ENCODE peak calls at places on chromosomes 5 and 9, in eight cellular contexts. One of them, this sample, is unnamed.

GRCh38 chr5:96703384-96703910 is 41.3 kb downstream of the CAST start:
- DNase-seq in kidney: no peak
- DNase-seq in stomach: peak; percentile 76
- DNase-seq in IMR-90: no peak
- DNase-seq in MCF 10A: peak; percentile 79
- DNase-seq in sigmoid colon: no peak
- DNase-seq in ovary: no peak
- DNase-seq in foreskin fibroblast: no peak
- DNase-seq in this sample: peak; percentile 60

GRCh38 chr5:170552486-170553122 is 48.8 kb downstream of the KCNIP1 start:
- DNase-seq in ovary: peak; percentile 69
- DNase-seq in kidney: peak; percentile 95
- DNase-seq in IMR-90: peak; percentile 88
- DNase-seq in stomach: peak; percentile 51
- DNase-seq in foreskin fibroblast: peak; percentile 18
- DNase-seq in MCF 10A: no peak
- DNase-seq in sigmoid colon: peak; percentile 93
- DNase-seq in this sample: no peak

GRCh38 chr9:18058564-18058963 is 415.4 kb upstream of the ADAMTSL1 start:
- DNase-seq in IMR-90: no peak
- DNase-seq in MCF 10A: no peak
- DNase-seq in ovary: no peak
- DNase-seq in stomach: no peak
- DNase-seq in kidney: no peak
- DNase-seq in sigmoid colon: no peak
- DNase-seq in foreskin fibroblast: no peak
- DNase-seq in this sample: no peak

GRCh38 chr5:88923623-88924619 is 40.9 kb upstream of the MEF2C start:
- DNase-seq in foreskin fibroblast: no peak
- DNase-seq in MCF 10A: no peak
- DNase-seq in sigmoid colon: no peak
- DNase-seq in stomach: no peak
- DNase-seq in ovary: no peak
- DNase-seq in kidney: no peak
- DNase-seq in IMR-90: no peak
- DNase-seq in this sample: no peak

GRCh38 chr9:36748322-36748899 is 175.7 kb downstream of the MELK start:
- DNase-seq in kidney: no peak
- DNase-seq in stomach: peak; percentile 27
- DNase-seq in sigmoid colon: no peak
- DNase-seq in MCF 10A: peak; percentile 54
- DNase-seq in IMR-90: peak; percentile 43
- DNase-seq in ovary: no peak
- DNase-seq in foreskin fibroblast: peak; percentile 26
- DNase-seq in this sample: peak; percentile 69

GRCh38 chr5:142960309-142960696 is 190.1 kb downstream of the ARHGAP26 start:
- DNase-seq in stomach: no peak
- DNase-seq in MCF 10A: peak; percentile 89
- DNase-seq in IMR-90: peak; percentile 86
- DNase-seq in ovary: no peak
- DNase-seq in kidney: no peak
- DNase-seq in sigmoid colon: no peak
- DNase-seq in foreskin fibroblast: peak; percentile 66
- DNase-seq in this sample: no peak

GRCh38 chr9:100324594-100325200 is 28.0 kb downstream of the TEX10 start:
- DNase-seq in IMR-90: peak; percentile 74
- DNase-seq in sigmoid colon: no peak
- DNase-seq in kidney: no peak
- DNase-seq in stomach: no peak
- DNase-seq in foreskin fibroblast: no peak
- DNase-seq in MCF 10A: peak; percentile 13
- DNase-seq in ovary: no peak
- DNase-seq in this sample: peak; percentile 20

GRCh38 chr5:147544556-147544955 is 34.7 kb upstream of the DPYSL3 start:
- DNase-seq in stomach: no peak
- DNase-seq in kidney: no peak
- DNase-seq in foreskin fibroblast: no peak
- DNase-seq in ovary: no peak
- DNase-seq in MCF 10A: no peak
- DNase-seq in sigmoid colon: no peak
- DNase-seq in IMR-90: no peak
- DNase-seq in this sample: no peak

GRCh38 chr5:91189480-91190332 is 193.4 kb downstream of the ARRDC3 start:
- DNase-seq in kidney: no peak
- DNase-seq in sigmoid colon: peak; percentile 80
- DNase-seq in stomach: no peak
- DNase-seq in ovary: peak; percentile 63
- DNase-seq in MCF 10A: peak; percentile 58
- DNase-seq in IMR-90: peak; percentile 85
- DNase-seq in foreskin fibroblast: peak; percentile 80
- DNase-seq in this sample: no peak

GRCh38 chr5:115977988-115978387 is 15.7 kb downstream of the LVRN start:
- DNase-seq in IMR-90: peak; percentile 92
- DNase-seq in sigmoid colon: no peak
- DNase-seq in MCF 10A: peak; percentile 20
- DNase-seq in ovary: no peak
- DNase-seq in kidney: no peak
- DNase-seq in stomach: no peak
- DNase-seq in foreskin fibroblast: peak; percentile 80
- DNase-seq in this sample: no peak

GRCh38 chr5:34571380-34572041 is 84.6 kb upstream of the RAI14 start:
- DNase-seq in IMR-90: peak; percentile 87
- DNase-seq in kidney: no peak
- DNase-seq in stomach: no peak
- DNase-seq in ovary: no peak
- DNase-seq in foreskin fibroblast: peak; percentile 51
- DNase-seq in MCF 10A: no peak
- DNase-seq in sigmoid colon: no peak
- DNase-seq in this sample: no peak

GRCh38 chr5:54117957-54118356 is 192.4 kb downstream of the ARL15 start:
- DNase-seq in sigmoid colon: no peak
- DNase-seq in IMR-90: no peak
- DNase-seq in ovary: no peak
- DNase-seq in stomach: no peak
- DNase-seq in foreskin fibroblast: no peak
- DNase-seq in kidney: no peak
- DNase-seq in MCF 10A: no peak
- DNase-seq in this sample: no peak

GRCh38 chr9:87701931-87702421 is 23.9 kb upstream of the CTSL start:
- DNase-seq in foreskin fibroblast: no peak
- DNase-seq in sigmoid colon: no peak
- DNase-seq in ovary: no peak
- DNase-seq in kidney: no peak
- DNase-seq in MCF 10A: no peak
- DNase-seq in stomach: no peak
- DNase-seq in IMR-90: no peak
- DNase-seq in this sample: no peak

GRCh38 chr5:93006915-93007314 is 574.1 kb downstream of the NR2F1-AS1 start:
- DNase-seq in ovary: no peak
- DNase-seq in IMR-90: peak; percentile 34
- DNase-seq in kidney: no peak
- DNase-seq in foreskin fibroblast: no peak
- DNase-seq in stomach: no peak
- DNase-seq in sigmoid colon: no peak
- DNase-seq in MCF 10A: peak; percentile 20
- DNase-seq in this sample: no peak

GRCh38 chr5:156815988-156816599 is 34.0 kb upstream of the PPP1R2B start:
- DNase-seq in foreskin fibroblast: no peak
- DNase-seq in stomach: no peak
- DNase-seq in IMR-90: peak; percentile 42
- DNase-seq in ovary: no peak
- DNase-seq in sigmoid colon: no peak
- DNase-seq in kidney: no peak
- DNase-seq in MCF 10A: peak; percentile 8
- DNase-seq in this sample: peak; percentile 46

GRCh38 chr5:65823174-65823573 is 101.2 kb downstream of the NLN start:
- DNase-seq in stomach: no peak
- DNase-seq in IMR-90: peak; percentile 23
- DNase-seq in kidney: no peak
- DNase-seq in sigmoid colon: no peak
- DNase-seq in foreskin fibroblast: peak; percentile 20
- DNase-seq in MCF 10A: no peak
- DNase-seq in ovary: no peak
- DNase-seq in this sample: no peak

GRCh38 chr5:84372066-84372700 is 12.5 kb downstream of the EDIL3 start:
- DNase-seq in sigmoid colon: no peak
- DNase-seq in ovary: no peak
- DNase-seq in MCF 10A: no peak
- DNase-seq in stomach: no peak
- DNase-seq in kidney: no peak
- DNase-seq in IMR-90: peak; percentile 75
- DNase-seq in foreskin fibroblast: no peak
- DNase-seq in this sample: no peak

GRCh38 chr5:59021286-59021673 is 438.4 kb downstream of the RAB3C start:
- DNase-seq in IMR-90: no peak
- DNase-seq in kidney: no peak
- DNase-seq in stomach: no peak
- DNase-seq in foreskin fibroblast: no peak
- DNase-seq in sigmoid colon: no peak
- DNase-seq in ovary: no peak
- DNase-seq in MCF 10A: no peak
- DNase-seq in this sample: no peak

GRCh38 chr9:34514816-34515215 is 8.0 kb downstream of the ENHO start:
- DNase-seq in MCF 10A: no peak
- DNase-seq in ovary: no peak
- DNase-seq in stomach: no peak
- DNase-seq in sigmoid colon: peak; percentile 8
- DNase-seq in kidney: no peak
- DNase-seq in IMR-90: no peak
- DNase-seq in foreskin fibroblast: no peak
- DNase-seq in this sample: no peak

GRCh38 chr5:61329729-61330128 is 2.3 kb upstream of the ZSWIM6 start:
- DNase-seq in stomach: no peak
- DNase-seq in sigmoid colon: no peak
- DNase-seq in IMR-90: peak; percentile 67
- DNase-seq in kidney: no peak
- DNase-seq in MCF 10A: peak; percentile 24
- DNase-seq in foreskin fibroblast: no peak
- DNase-seq in ovary: no peak
- DNase-seq in this sample: peak; percentile 31

GRCh38 chr5:61328791-61329617 is 3.1 kb upstream of the ZSWIM6 start:
- DNase-seq in ovary: no peak
- DNase-seq in stomach: no peak
- DNase-seq in MCF 10A: no peak
- DNase-seq in IMR-90: no peak
- DNase-seq in foreskin fibroblast: no peak
- DNase-seq in sigmoid colon: no peak
- DNase-seq in kidney: no peak
- DNase-seq in this sample: no peak

GRCh38 chr5:61330879-61331406 is 1.1 kb upstream of the ZSWIM6 start:
- DNase-seq in sigmoid colon: peak; percentile 87
- DNase-seq in kidney: peak; percentile 92
- DNase-seq in IMR-90: peak; percentile 78
- DNase-seq in stomach: peak; percentile 91
- DNase-seq in foreskin fibroblast: peak; percentile 86
- DNase-seq in ovary: peak; percentile 68
- DNase-seq in MCF 10A: peak; percentile 68
- DNase-seq in this sample: peak; percentile 46

GRCh38 chr5:61330341-61330878 is 1.6 kb upstream of the ZSWIM6 start:
- DNase-seq in stomach: no peak
- DNase-seq in MCF 10A: peak; percentile 58
- DNase-seq in IMR-90: peak; percentile 45
- DNase-seq in kidney: peak; percentile 78
- DNase-seq in sigmoid colon: peak; percentile 75
- DNase-seq in ovary: peak; percentile 28
- DNase-seq in foreskin fibroblast: no peak
- DNase-seq in this sample: no peak

GRCh38 chr5:61327761-61328753 is 4.0 kb upstream of the ZSWIM6 start:
- DNase-seq in MCF 10A: peak; percentile 85
- DNase-seq in kidney: no peak
- DNase-seq in foreskin fibroblast: peak; percentile 85
- DNase-seq in ovary: no peak
- DNase-seq in sigmoid colon: no peak
- DNase-seq in IMR-90: peak; percentile 95
- DNase-seq in stomach: no peak
- DNase-seq in this sample: peak; percentile 52
- TF ChIP-seq CTCF in MCF 10A: no peak
- TF ChIP-seq CTCF in kidney: no peak
- TF ChIP-seq CTCF in foreskin fibroblast: no peak
- TF ChIP-seq CTCF in ovary: no peak
- TF ChIP-seq CTCF in sigmoid colon: no peak
- TF ChIP-seq CTCF in IMR-90: no peak
- TF ChIP-seq CTCF in stomach: no peak
- TF ChIP-seq CTCF in this sample: no peak

DNA sequence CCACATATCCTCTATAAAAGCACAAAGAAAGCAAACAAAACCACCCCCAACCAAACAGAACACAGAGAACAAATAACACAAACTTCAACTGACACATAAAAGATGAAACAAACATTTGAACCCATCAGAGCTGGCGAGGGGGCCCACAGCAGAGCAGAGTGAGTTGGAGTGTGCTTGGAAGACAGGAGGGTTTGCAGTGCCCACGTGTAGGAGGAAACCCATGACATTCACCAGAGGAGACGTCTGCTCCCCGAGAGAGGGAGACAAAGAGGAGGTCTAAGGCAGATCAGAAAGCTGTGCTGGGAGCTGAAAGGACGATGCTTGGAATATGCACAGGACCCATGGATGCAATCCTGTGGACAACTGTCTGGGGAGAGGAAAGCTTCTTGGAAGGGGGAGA is 27.0 kb downstream of the MRPL36 start:
- DNase-seq in IMR-90: peak; percentile 66
- DNase-seq in ovary: no peak
- DNase-seq in sigmoid colon: peak; percentile 15
- DNase-seq in kidney: no peak
- DNase-seq in stomach: no peak
- DNase-seq in foreskin fibroblast: peak; percentile 54
- DNase-seq in MCF 10A: peak; percentile 60
- DNase-seq in this sample: no peak
- TF ChIP-seq CTCF in IMR-90: peak; percentile 58
- TF ChIP-seq CTCF in ovary: no peak
- TF ChIP-seq CTCF in sigmoid colon: no peak
- TF ChIP-seq CTCF in kidney: no peak
- TF ChIP-seq CTCF in stomach: no peak
- TF ChIP-seq CTCF in foreskin fibroblast: peak; percentile 67
- TF ChIP-seq CTCF in MCF 10A: peak; percentile 24
- TF ChIP-seq CTCF in this sample: peak; percentile 9

DNA sequence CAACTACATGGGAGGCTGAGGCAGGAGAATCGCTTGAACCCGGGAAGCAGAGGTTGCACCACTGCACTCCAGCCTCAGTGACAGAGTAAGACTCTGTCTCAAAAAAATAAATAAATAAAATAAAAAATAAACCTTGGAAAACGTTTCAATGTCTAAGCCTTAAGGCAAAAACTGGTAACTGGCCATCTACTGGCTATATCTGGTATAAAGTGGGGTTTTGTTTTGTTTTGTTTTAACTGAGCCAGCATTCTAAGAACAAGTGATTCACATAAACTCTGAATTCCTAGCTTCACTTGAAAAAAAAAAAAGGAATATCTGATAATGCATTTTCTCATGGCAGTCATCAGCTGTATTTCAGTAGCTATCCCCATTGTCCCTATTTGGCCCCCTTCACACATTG is 126.1 kb upstream of the EFNA5 start:
- DNase-seq in ovary: no peak
- DNase-seq in MCF 10A: no peak
- DNase-seq in foreskin fibroblast: peak; percentile 17
- DNase-seq in kidney: no peak
- DNase-seq in stomach: no peak
- DNase-seq in IMR-90: peak; percentile 54
- DNase-seq in sigmoid colon: no peak
- DNase-seq in this sample: no peak
- TF ChIP-seq CTCF in ovary: no peak
- TF ChIP-seq CTCF in MCF 10A: no peak
- TF ChIP-seq CTCF in foreskin fibroblast: peak; percentile 4
- TF ChIP-seq CTCF in kidney: no peak
- TF ChIP-seq CTCF in stomach: no peak
- TF ChIP-seq CTCF in IMR-90: peak; percentile 40
- TF ChIP-seq CTCF in sigmoid colon: no peak
- TF ChIP-seq CTCF in this sample: no peak

GRCh38 chr5:33530183-33530962 is 89.6 kb downstream of the TARS1 start:
- DNase-seq in kidney: no peak
- DNase-seq in sigmoid colon: no peak
- DNase-seq in stomach: no peak
- DNase-seq in IMR-90: no peak
- DNase-seq in MCF 10A: no peak
- DNase-seq in ovary: no peak
- DNase-seq in foreskin fibroblast: no peak
- DNase-seq in this sample: no peak
- TF ChIP-seq CTCF in kidney: no peak
- TF ChIP-seq CTCF in sigmoid colon: no peak
- TF ChIP-seq CTCF in stomach: no peak
- TF ChIP-seq CTCF in IMR-90: no peak
- TF ChIP-seq CTCF in MCF 10A: no peak
- TF ChIP-seq CTCF in ovary: no peak
- TF ChIP-seq CTCF in foreskin fibroblast: no peak
- TF ChIP-seq CTCF in this sample: no peak

This sample was measured in GM10248.